ENCODE peak calls at places on chromosomes 6 and 20, in five cellular contexts. H is K562, G is HepG2, E is GM12878, K is H1. S is an unnamed sample.

GRCh38 chr6:40550096-40550731 is 37.0 kb downstream of the LRFN2 start:
- DNase-seq in H (peak), G (peak), E (no peak), K (no peak), S (peak)

GRCh38 chr20:23879811-23880374 is 345 bp upstream of the CST5 start:
- DNase-seq in H (no peak), G (peak), E (no peak), K (no peak), S (no peak)

GRCh38 chr20:10985536-10985935 is 311.7 kb upstream of the JAG1 start:
- DNase-seq in H (no peak), G (no peak), E (no peak), K (no peak), S (no peak)

GRCh38 chr20:48455606-48456360 is 372.0 kb downstream of the PREX1 start:
- DNase-seq in H (no peak), G (no peak), E (no peak), K (no peak), S (no peak)

GRCh38 chr6:75852721-75853120 is 103.7 kb downstream of the MYO6 start:
- DNase-seq in H (no peak), G (no peak), E (no peak), K (no peak), S (no peak)

GRCh38 chr20:58570181-58570859 is 55.1 kb upstream of the APCDD1L start:
- DNase-seq in H (no peak), G (no peak), E (no peak), K (no peak), S (no peak)

GRCh38 chr6:143970827-143971226 is 37.2 kb downstream of the PLAGL1 start:
- DNase-seq in H (no peak), G (no peak), E (no peak), K (no peak), S (no peak)

GRCh38 chr20:44407402-44408184 is 52.1 kb downstream of the HNF4A start:
- DNase-seq in H (peak), G (no peak), E (no peak), K (no peak), S (no peak)

GRCh38 chr6:136148051-136148450 is 102.1 kb downstream of the MTFR2 start:
- DNase-seq in H (no peak), G (no peak), E (no peak), K (no peak), S (no peak)

GRCh38 chr6:92354270-92354831 is 1065.0 kb downstream of the EPHA7 start:
- DNase-seq in H (no peak), G (no peak), E (no peak), K (no peak), S (no peak)

GRCh38 chr20:23298926-23299672 is 51.5 kb upstream of the NXT1 start:
- DNase-seq in H (no peak), G (no peak), E (no peak), K (no peak), S (no peak)

GRCh38 chr6:39228992-39229767 is at the start of gene KCNK5:
- DNase-seq in H (peak), G (peak), E (no peak), K (peak), S (peak)

GRCh38 chr6:133701633-133702331 is 187.1 kb upstream of the TCF21 start:
- DNase-seq in H (peak), G (no peak), E (no peak), K (no peak), S (no peak)

GRCh38 chr6:89987140-89987539 is 92.9 kb downstream of the GJA10 start:
- DNase-seq in H (no peak), G (no peak), E (no peak), K (no peak), S (no peak)

GRCh38 chr6:28171271-28171670 is 29.6 kb downstream of the ZKSCAN8 start:
- DNase-seq in H (no peak), G (no peak), E (no peak), K (no peak), S (no peak)

GRCh38 chr6:167550936-167551633 is 226.2 kb downstream of the TTLL2 start:
- DNase-seq in H (no peak), G (no peak), E (no peak), K (no peak), S (no peak)

GRCh38 chr6:68194846-68195478 is 440.1 kb upstream of the ADGRB3 start:
- DNase-seq in H (no peak), G (no peak), E (no peak), K (no peak), S (no peak)

GRCh38 chr6:168001037-168001348 is 3.5 kb downstream of the KIF25 start:
- DNase-seq in H (no peak), G (no peak), E (no peak), K (peak), S (no peak)

GRCh38 chr20:53828673-53829085 is 235.0 kb upstream of the ZNF217 start:
- DNase-seq in H (peak), G (no peak), E (no peak), K (no peak), S (peak)

GRCh38 chr20:51410586-51411325 is 131.8 kb downstream of the NFATC2 start:
- DNase-seq in H (no peak), G (no peak), E (no peak), K (no peak), S (no peak)
- TF ChIP-seq CREB1 in H (no peak), G (no peak), E (no peak), K (no peak), S (no peak)

GRCh38 chr20:62368629-62369507 is 1.8 kb upstream of the LAMA5 start:
- DNase-seq in H (peak), G (peak), E (no peak), K (peak), S (peak)

GRCh38 chr20:62367136-62367482 is at the start of gene LAMA5:
- DNase-seq in H (peak), G (peak), E (no peak), K (no peak), S (peak)

GRCh38 chr20:62368303-62368628 is 1.2 kb upstream of the LAMA5 start:
- DNase-seq in H (no peak), G (no peak), E (no peak), K (no peak), S (no peak)

GRCh38 chr20:62366370-62367135 is 559 bp downstream of the LAMA5 start:
- DNase-seq in H (peak), G (peak), E (no peak), K (peak), S (peak)

DNA sequence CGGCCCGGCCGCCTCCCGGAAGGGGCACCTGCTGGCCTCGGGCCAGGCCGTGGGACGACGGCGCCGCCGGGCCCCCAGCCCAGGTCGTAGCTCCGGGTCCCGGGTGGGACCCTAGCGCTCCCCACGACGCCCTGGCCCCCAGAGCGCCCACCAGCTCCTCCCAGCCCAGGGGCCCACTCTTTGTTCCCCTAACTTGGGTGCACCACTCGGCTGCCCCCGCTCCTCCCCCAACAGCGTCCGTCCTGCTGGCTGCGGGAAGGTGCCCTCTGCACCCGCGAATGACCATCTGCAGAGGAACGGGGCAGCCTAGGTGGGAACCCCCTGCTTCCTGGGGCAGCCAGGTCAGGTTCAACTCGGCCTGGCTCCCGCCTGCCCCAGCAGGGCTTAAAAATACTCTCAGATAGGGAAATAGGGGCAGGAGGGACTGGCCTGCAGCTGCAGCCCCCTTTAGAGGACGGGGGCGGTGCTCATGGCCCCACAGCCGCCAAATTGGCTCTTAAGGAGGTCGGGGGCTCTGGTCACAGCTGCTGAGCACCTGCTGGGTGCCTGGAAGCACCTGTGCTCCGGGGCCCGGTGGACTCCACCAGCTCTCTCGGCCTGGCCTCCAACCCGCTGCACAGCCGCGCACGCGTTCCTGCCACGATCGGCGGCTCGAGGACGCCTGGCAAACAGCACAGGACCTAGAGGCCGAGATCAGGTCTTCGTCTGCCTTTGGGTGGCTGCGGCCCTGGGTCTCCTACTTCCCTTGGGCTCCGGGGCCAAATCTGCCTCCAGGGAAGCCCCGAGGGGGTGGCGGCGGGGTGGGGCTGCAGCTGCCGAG is 581 bp upstream of the LAMA5 start:
- DNase-seq in H (no peak), G (peak), E (no peak), K (peak), S (peak)
- TF ChIP-seq EZH2 in H (no peak), G (no peak), E (no peak), K (peak), S (no peak)

GRCh38 chr20:51014797-51015722 is 7.8 kb downstream of the KCNG1 start:
- DNase-seq in H (peak), G (peak), E (no peak), K (peak), S (peak)

GRCh38 chr20:51016521-51016920 is 6.4 kb downstream of the KCNG1 start:
- DNase-seq in H (no peak), G (no peak), E (no peak), K (no peak), S (no peak)

GRCh38 chr20:51011479-51011878 is 11.4 kb downstream of the KCNG1 start:
- DNase-seq in H (no peak), G (no peak), E (no peak), K (no peak), S (no peak)

GRCh38 chr20:51012357-51012756 is 10.6 kb downstream of the KCNG1 start:
- DNase-seq in H (no peak), G (no peak), E (no peak), K (no peak), S (no peak)

DNA sequence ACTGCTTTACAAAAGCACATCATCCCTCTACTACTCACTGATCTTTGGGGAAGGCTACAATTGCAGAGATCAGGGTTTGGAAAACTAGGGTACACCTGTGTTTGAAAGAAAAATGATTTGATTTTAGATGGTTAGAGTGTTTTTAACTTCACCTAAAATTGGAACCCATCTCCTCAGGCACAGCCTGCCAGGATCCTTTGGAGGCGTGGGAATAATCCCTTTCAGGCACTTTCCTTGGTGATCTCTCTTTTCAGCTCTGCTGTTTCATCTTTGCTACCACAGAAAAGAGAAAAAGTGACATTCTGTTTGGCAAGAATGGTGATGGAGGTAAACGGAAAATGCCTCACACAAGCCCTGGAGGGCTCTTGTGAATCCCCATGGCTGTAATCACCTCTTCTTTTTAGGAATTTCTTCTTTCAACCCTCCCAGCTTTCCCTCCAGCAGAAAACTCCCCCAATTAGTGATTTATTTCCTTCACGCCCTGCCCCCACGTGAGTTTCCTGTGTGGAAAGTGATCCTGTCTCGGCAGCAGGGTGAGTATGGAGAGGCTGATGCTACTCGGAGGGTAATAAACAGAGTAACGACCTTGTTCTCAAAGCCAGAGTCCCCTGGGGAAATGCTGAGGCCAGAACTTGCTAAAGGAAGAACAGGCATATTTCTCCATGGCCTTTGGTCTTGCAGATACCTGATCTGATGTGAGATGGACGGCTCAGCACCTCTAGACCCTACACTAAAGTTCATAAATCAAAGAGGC is 9.2 kb downstream of the KCNG1 start:
- DNase-seq in H (no peak), G (no peak), E (no peak), K (no peak), S (no peak)
- TF ChIP-seq CREB1 in H (no peak), G (no peak), E (no peak), K (no peak), S (no peak)

GRCh38 chr6:96562886-96563285 is at the start of gene FHL5:
- DNase-seq in H (no peak), G (no peak), E (no peak), K (no peak), S (no peak)
- TF ChIP-seq EZH2 in H (no peak), G (no peak), E (no peak), K (no peak), S (no peak)

DNA sequence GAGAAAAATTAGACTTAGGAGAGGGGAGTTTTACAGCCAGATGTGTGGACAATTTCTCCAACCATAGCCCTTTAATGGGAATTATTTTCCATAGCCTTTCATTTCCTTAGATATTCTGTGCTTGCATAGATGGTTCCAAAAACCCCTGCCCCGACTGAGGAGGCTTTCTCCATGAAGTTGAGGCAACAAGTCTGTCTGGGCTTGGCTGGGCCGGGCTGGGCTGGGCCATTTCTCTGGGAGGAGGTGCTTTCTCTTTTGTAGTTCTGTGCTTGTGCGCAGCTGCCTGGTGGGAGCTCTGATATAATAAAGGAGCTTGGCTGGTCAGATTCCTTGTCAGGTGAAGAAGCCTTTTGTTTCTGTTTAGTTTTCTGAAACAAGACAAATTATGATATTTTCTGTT is 71.4 kb downstream of the SOBP start:
- DNase-seq in H (no peak), G (no peak), E (no peak), K (no peak), S (peak)
- TF ChIP-seq CREB1 in H (no peak), G (no peak), E (no peak), K (no peak), S (no peak)

DNA sequence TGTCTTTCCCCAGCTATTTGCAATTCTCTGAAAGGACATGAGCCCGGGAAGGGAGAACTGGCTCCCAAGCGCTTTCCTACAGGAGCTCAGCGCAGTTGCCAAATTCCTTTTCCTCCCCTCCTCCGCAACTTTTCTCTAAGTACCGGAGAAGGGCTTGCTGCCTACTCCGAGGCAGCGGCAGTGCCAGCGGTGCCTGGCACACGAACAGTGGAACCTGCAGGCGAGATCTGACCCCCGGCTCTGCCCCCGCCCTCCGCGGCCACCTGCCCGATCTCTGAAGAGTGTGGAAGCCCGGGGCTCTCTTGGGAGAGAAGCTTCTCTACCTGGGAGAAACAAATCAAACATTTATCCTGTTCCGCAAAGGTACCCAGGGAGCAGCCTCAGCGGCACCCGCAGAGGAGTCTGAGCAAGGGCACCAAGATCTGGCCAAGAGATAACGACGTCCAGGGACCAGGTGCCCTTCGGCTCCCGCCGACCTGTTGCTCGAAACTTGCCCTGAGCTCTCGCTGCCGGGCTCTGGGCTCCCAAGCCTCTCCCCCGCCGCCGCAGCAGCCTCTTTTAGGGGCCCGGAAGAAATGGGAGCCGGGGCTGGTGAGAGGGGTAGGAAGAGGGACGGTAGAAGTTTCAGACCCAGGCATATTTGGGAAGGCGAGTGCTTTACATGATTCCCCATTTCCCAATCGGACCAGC is 2.1 kb downstream of the CBLN4 start:
- DNase-seq in H (no peak), G (no peak), E (no peak), K (peak), S (no peak)
- TF ChIP-seq EZH2 in H (no peak), G (no peak), E (no peak), K (peak), S (no peak)